ENCODE peak calls at places on chromosome 17, in eight cellular contexts. One of them, this sample, is unnamed.
A peak's percentile ranks its signal among the peaks of the same experiment; 100 is the strongest.

GRCh38 chr17:59964455-59965328 is at the start of gene RNFT1:
- DNase-seq in K562: peak; percentile 94
- DNase-seq in prostate gland: peak; percentile 88
- DNase-seq in endothelial cell of umbilical vein: peak; percentile 78
- DNase-seq in spleen: peak; percentile 97
- DNase-seq in adrenal gland: peak; percentile 90
- DNase-seq in ovary: peak; percentile 95
- DNase-seq in IMR-90: peak; percentile 75
- DNase-seq in this sample: peak; percentile 92

GRCh38 chr17:59355695-59356323 is 24.4 kb downstream of the YPEL2 start:
- DNase-seq in IMR-90: no peak
- DNase-seq in K562: no peak
- DNase-seq in prostate gland: no peak
- DNase-seq in endothelial cell of umbilical vein: no peak
- DNase-seq in ovary: no peak
- DNase-seq in adrenal gland: no peak
- DNase-seq in spleen: no peak
- DNase-seq in this sample: no peak

GRCh38 chr17:7476474-7476873 is 3.0 kb downstream of the ZBTB4 start:
- DNase-seq in spleen: no peak
- DNase-seq in ovary: no peak
- DNase-seq in K562: peak; percentile 20
- DNase-seq in adrenal gland: no peak
- DNase-seq in prostate gland: no peak
- DNase-seq in IMR-90: peak; percentile 76
- DNase-seq in endothelial cell of umbilical vein: peak; percentile 63
- DNase-seq in this sample: no peak

GRCh38 chr17:29140051-29140582 is 40.1 kb downstream of the MYO18A start:
- DNase-seq in K562: peak; percentile 76
- DNase-seq in endothelial cell of umbilical vein: peak; percentile 54
- DNase-seq in IMR-90: peak; percentile 51
- DNase-seq in ovary: peak; percentile 88
- DNase-seq in adrenal gland: peak; percentile 88
- DNase-seq in spleen: peak; percentile 96
- DNase-seq in prostate gland: peak; percentile 55
- DNase-seq in this sample: peak; percentile 68

GRCh38 chr17:13351046-13351445 is 250.7 kb downstream of the HS3ST3A1 start:
- DNase-seq in ovary: no peak
- DNase-seq in spleen: no peak
- DNase-seq in prostate gland: no peak
- DNase-seq in endothelial cell of umbilical vein: no peak
- DNase-seq in K562: no peak
- DNase-seq in IMR-90: peak; percentile 69
- DNase-seq in adrenal gland: no peak
- DNase-seq in this sample: no peak

GRCh38 chr17:79294459-79295071 is 219.9 kb downstream of the ENGASE start:
- DNase-seq in ovary: peak; percentile 82
- DNase-seq in IMR-90: peak; percentile 29
- DNase-seq in K562: peak; percentile 71
- DNase-seq in spleen: no peak
- DNase-seq in adrenal gland: peak; percentile 48
- DNase-seq in prostate gland: peak; percentile 35
- DNase-seq in endothelial cell of umbilical vein: peak; percentile 56
- DNase-seq in this sample: peak; percentile 69

GRCh38 chr17:58412910-58413630 is 4.3 kb downstream of the RNF43 start:
- DNase-seq in ovary: no peak
- DNase-seq in adrenal gland: no peak
- DNase-seq in K562: peak; percentile 44
- DNase-seq in prostate gland: no peak
- DNase-seq in IMR-90: peak; percentile 9
- DNase-seq in spleen: no peak
- DNase-seq in endothelial cell of umbilical vein: no peak
- DNase-seq in this sample: no peak

GRCh38 chr17:80647746-80648145 is 103.1 kb downstream of the RPTOR start:
- DNase-seq in IMR-90: peak; percentile 97
- DNase-seq in adrenal gland: no peak
- DNase-seq in endothelial cell of umbilical vein: no peak
- DNase-seq in spleen: no peak
- DNase-seq in K562: no peak
- DNase-seq in ovary: no peak
- DNase-seq in prostate gland: no peak
- DNase-seq in this sample: no peak

GRCh38 chr17:20223808-20224328 is 214.7 kb downstream of the SPECC1 start:
- DNase-seq in endothelial cell of umbilical vein: no peak
- DNase-seq in prostate gland: no peak
- DNase-seq in spleen: no peak
- DNase-seq in K562: no peak
- DNase-seq in ovary: no peak
- DNase-seq in adrenal gland: no peak
- DNase-seq in IMR-90: peak; percentile 10
- DNase-seq in this sample: no peak

GRCh38 chr17:28993645-28994426 is 12.0 kb downstream of the SEZ6 start:
- DNase-seq in endothelial cell of umbilical vein: no peak
- DNase-seq in K562: no peak
- DNase-seq in IMR-90: no peak
- DNase-seq in ovary: no peak
- DNase-seq in spleen: no peak
- DNase-seq in prostate gland: no peak
- DNase-seq in adrenal gland: peak; percentile 51
- DNase-seq in this sample: no peak

GRCh38 chr17:29066603-29067002 is 23.7 kb downstream of the PIPOX start:
- DNase-seq in adrenal gland: no peak
- DNase-seq in endothelial cell of umbilical vein: no peak
- DNase-seq in prostate gland: no peak
- DNase-seq in K562: no peak
- DNase-seq in ovary: no peak
- DNase-seq in spleen: no peak
- DNase-seq in IMR-90: no peak
- DNase-seq in this sample: no peak

GRCh38 chr17:49502258-49502657 is 7.2 kb downstream of the NGFR start:
- DNase-seq in IMR-90: no peak
- DNase-seq in adrenal gland: no peak
- DNase-seq in K562: no peak
- DNase-seq in prostate gland: no peak
- DNase-seq in spleen: no peak
- DNase-seq in endothelial cell of umbilical vein: no peak
- DNase-seq in ovary: no peak
- DNase-seq in this sample: no peak

GRCh38 chr17:14299261-14300093 is 1.4 kb upstream of the HS3ST3B1 start:
- DNase-seq in prostate gland: no peak
- DNase-seq in IMR-90: no peak
- DNase-seq in ovary: peak; percentile 68
- DNase-seq in adrenal gland: no peak
- DNase-seq in spleen: peak; percentile 90
- DNase-seq in endothelial cell of umbilical vein: peak; percentile 20
- DNase-seq in K562: peak; percentile 38
- DNase-seq in this sample: no peak

GRCh38 chr17:71234349-71234748 is 886.5 kb upstream of the SOX9 start:
- DNase-seq in IMR-90: no peak
- DNase-seq in spleen: no peak
- DNase-seq in adrenal gland: no peak
- DNase-seq in K562: no peak
- DNase-seq in endothelial cell of umbilical vein: no peak
- DNase-seq in ovary: no peak
- DNase-seq in prostate gland: no peak
- DNase-seq in this sample: no peak

GRCh38 chr17:31787857-31788570 is 71.0 kb downstream of the COPRS start:
- DNase-seq in spleen: no peak
- DNase-seq in K562: no peak
- DNase-seq in prostate gland: peak; percentile 85
- DNase-seq in IMR-90: peak; percentile 93
- DNase-seq in endothelial cell of umbilical vein: no peak
- DNase-seq in ovary: no peak
- DNase-seq in adrenal gland: no peak
- DNase-seq in this sample: no peak

GRCh38 chr17:17710728-17711541 is 29.7 kb downstream of the RAI1 start:
- DNase-seq in K562: no peak
- DNase-seq in endothelial cell of umbilical vein: peak; percentile 95
- DNase-seq in adrenal gland: peak; percentile 91
- DNase-seq in IMR-90: peak; percentile 93
- DNase-seq in spleen: no peak
- DNase-seq in prostate gland: peak; percentile 93
- DNase-seq in ovary: peak; percentile 65
- DNase-seq in this sample: no peak

GRCh38 chr17:66829386-66829864 is 5.5 kb upstream of the CACNG5 start:
- DNase-seq in prostate gland: peak; percentile 17
- DNase-seq in ovary: peak; percentile 68
- DNase-seq in IMR-90: peak; percentile 73
- DNase-seq in spleen: no peak
- DNase-seq in adrenal gland: peak; percentile 55
- DNase-seq in K562: peak; percentile 40
- DNase-seq in endothelial cell of umbilical vein: peak; percentile 70
- DNase-seq in this sample: peak; percentile 28

GRCh38 chr17:82879241-82879640 is 39.4 kb upstream of the ZNF750 start:
- DNase-seq in prostate gland: no peak
- DNase-seq in K562: no peak
- DNase-seq in adrenal gland: no peak
- DNase-seq in ovary: no peak
- DNase-seq in endothelial cell of umbilical vein: no peak
- DNase-seq in IMR-90: no peak
- DNase-seq in spleen: no peak
- DNase-seq in this sample: no peak

GRCh38 chr17:13182450-13182849 is 164.6 kb upstream of the ELAC2 start:
- DNase-seq in IMR-90: no peak
- DNase-seq in prostate gland: no peak
- DNase-seq in adrenal gland: no peak
- DNase-seq in spleen: no peak
- DNase-seq in ovary: no peak
- DNase-seq in K562: no peak
- DNase-seq in endothelial cell of umbilical vein: no peak
- DNase-seq in this sample: no peak

GRCh38 chr17:67518881-67519280 is 141.8 kb downstream of the PITPNC1 start:
- DNase-seq in ovary: no peak
- DNase-seq in endothelial cell of umbilical vein: no peak
- DNase-seq in IMR-90: no peak
- DNase-seq in adrenal gland: no peak
- DNase-seq in K562: no peak
- DNase-seq in spleen: no peak
- DNase-seq in prostate gland: no peak
- DNase-seq in this sample: no peak

GRCh38 chr17:76726231-76726765 is at the start of gene JMJD6:
- DNase-seq in IMR-90: peak; percentile 95
- DNase-seq in adrenal gland: peak; percentile 98
- DNase-seq in spleen: peak; percentile 98
- DNase-seq in K562: peak; percentile 94
- DNase-seq in ovary: peak; percentile 97
- DNase-seq in prostate gland: peak; percentile 97
- DNase-seq in endothelial cell of umbilical vein: peak; percentile 96
- DNase-seq in this sample: peak; percentile 97
- TF ChIP-seq POLR2A in IMR-90: peak; percentile 97
- TF ChIP-seq POLR2A in adrenal gland: peak; percentile 98
- TF ChIP-seq POLR2A in spleen: peak; percentile 82
- TF ChIP-seq POLR2A in K562: peak; percentile 82
- TF ChIP-seq POLR2A in ovary: peak; percentile 71
- TF ChIP-seq POLR2A in prostate gland: peak; percentile 96
- TF ChIP-seq POLR2A in endothelial cell of umbilical vein: peak; percentile 88
- TF ChIP-seq POLR2A in this sample: peak; percentile 89

GRCh38 chr17:74139120-74139519 is 64.4 kb upstream of the RPL38 start:
- DNase-seq in K562: no peak
- DNase-seq in adrenal gland: no peak
- DNase-seq in endothelial cell of umbilical vein: no peak
- DNase-seq in IMR-90: no peak
- DNase-seq in ovary: no peak
- DNase-seq in prostate gland: no peak
- DNase-seq in spleen: no peak
- DNase-seq in this sample: no peak
- TF ChIP-seq POLR2A in K562: no peak
- TF ChIP-seq POLR2A in adrenal gland: no peak
- TF ChIP-seq POLR2A in endothelial cell of umbilical vein: no peak
- TF ChIP-seq POLR2A in IMR-90: no peak
- TF ChIP-seq POLR2A in ovary: no peak
- TF ChIP-seq POLR2A in prostate gland: no peak
- TF ChIP-seq POLR2A in spleen: no peak
- TF ChIP-seq POLR2A in this sample: no peak

DNA sequence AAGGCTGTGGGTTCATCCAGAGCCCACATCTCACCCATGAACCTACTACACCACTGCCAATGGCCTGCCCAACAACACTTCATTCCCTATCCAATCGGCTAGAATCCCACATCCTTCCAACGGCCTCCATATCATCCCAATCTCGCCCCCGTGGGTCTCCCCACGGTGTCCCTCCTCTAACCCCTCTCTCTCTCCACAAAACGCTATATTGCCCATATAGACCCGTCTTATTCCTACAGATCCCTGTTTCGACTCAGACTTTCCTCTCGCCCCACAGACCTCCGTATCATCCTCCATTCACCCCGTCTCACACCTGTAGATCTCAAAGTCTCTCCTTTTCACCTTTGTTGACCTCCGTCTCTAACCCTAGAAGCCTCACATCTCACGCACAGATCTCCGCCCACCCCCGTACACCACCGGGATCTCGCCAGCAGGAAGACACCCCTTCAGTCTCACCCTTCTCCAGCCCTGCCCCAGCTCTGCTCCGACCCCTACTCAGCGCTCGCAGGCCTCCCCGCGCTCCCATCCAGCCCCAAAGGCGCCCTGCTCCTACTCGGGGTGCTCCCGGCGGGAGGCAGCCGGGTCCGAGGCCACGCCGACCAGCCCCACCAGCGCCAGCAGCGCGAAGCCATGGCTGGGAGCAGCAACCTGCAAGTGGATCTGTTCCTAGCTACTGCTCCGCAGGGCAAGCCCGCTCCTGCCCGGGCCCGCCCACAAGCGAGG is at the start of gene FDXR:
- DNase-seq in adrenal gland: no peak
- DNase-seq in prostate gland: no peak
- DNase-seq in ovary: peak; percentile 41
- DNase-seq in IMR-90: peak; percentile 3
- DNase-seq in endothelial cell of umbilical vein: no peak
- DNase-seq in K562: no peak
- DNase-seq in spleen: no peak
- DNase-seq in this sample: no peak
- TF ChIP-seq POLR2A in adrenal gland: peak; percentile 96
- TF ChIP-seq POLR2A in prostate gland: peak; percentile 93
- TF ChIP-seq POLR2A in ovary: peak; percentile 72
- TF ChIP-seq POLR2A in IMR-90: no peak
- TF ChIP-seq POLR2A in endothelial cell of umbilical vein: peak; percentile 91
- TF ChIP-seq POLR2A in K562: peak; percentile 56
- TF ChIP-seq POLR2A in spleen: peak; percentile 77
- TF ChIP-seq POLR2A in this sample: no peak

DNA sequence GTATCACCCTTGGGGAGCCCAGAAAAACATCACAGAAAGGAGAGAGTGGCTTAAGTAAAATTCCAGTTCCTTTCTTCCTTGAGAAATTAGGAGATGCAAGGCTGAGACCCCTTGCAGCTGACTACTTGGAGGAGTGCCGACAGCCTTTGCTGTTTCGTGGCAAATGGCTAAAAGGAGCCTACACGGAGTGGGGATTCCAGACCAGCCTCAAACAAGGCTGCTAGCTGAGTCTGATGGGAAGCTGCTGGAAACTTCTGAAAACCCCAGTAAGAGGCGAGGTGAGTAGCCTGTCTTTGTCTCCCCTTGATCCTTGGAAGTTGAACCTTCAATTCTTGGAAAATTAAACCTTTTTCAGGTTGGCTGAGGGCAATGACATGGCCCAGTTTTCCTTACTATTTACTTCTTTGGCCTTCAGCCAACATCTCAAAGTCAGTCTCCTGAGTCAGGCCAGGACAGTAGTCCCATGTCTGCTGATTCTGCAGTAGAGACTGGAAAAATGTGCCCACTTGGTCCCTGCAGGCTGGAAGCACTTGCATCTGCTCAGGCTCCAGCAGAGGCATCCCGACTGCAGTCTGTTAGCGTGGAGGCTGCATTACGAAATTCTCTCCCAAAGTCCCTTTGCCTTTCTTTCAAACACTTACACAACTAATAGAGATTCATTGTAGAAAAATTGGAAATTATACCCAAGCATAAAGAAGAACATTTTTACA is 23.4 kb downstream of the SMIM36 start:
- DNase-seq in prostate gland: no peak
- DNase-seq in adrenal gland: no peak
- DNase-seq in ovary: no peak
- DNase-seq in spleen: no peak
- DNase-seq in IMR-90: no peak
- DNase-seq in endothelial cell of umbilical vein: no peak
- DNase-seq in K562: no peak
- DNase-seq in this sample: no peak
- TF ChIP-seq POLR2A in prostate gland: no peak
- TF ChIP-seq POLR2A in adrenal gland: no peak
- TF ChIP-seq POLR2A in ovary: no peak
- TF ChIP-seq POLR2A in spleen: no peak
- TF ChIP-seq POLR2A in IMR-90: no peak
- TF ChIP-seq POLR2A in endothelial cell of umbilical vein: no peak
- TF ChIP-seq POLR2A in K562: no peak
- TF ChIP-seq POLR2A in this sample: no peak